ENCODE peak calls at places on chromosomes 11 and 22, in nine cellular contexts. U is WTC11, Z is body of pancreas, R is AG09309, A is fibroblast of lung, N is PC-9, C is PC-3, S is K562, G is HFF-Myc. X is an unnamed sample.
A peak's percentile ranks its signal among the peaks of the same experiment; 100 is the strongest.

GRCh38 chr11:22478169-22478568 is 140.0 kb downstream of the SLC17A6 start:
- DNase-seq in S (no peak), N (no peak), A (no peak), Z (no peak), C (no peak), R (no peak), G (no peak), U (no peak), X (no peak)

GRCh38 chr22:28005513-28005912 is 86.5 kb upstream of the PITPNB start:
- DNase-seq in A (no peak), R (no peak), N (no peak), U (no peak), G (no peak), C (no peak), Z (no peak), S (no peak), X (no peak)

GRCh38 chr11:87290304-87290922 is 252.7 kb downstream of the TMEM135 start:
- DNase-seq in N (peak; percentile 63), R (peak; percentile 25), G (peak; percentile 37), S (peak; percentile 41), U (no peak), C (peak; percentile 93), A (peak; percentile 45), Z (no peak), X (peak; percentile 11)

GRCh38 chr22:42281706-42282251 is 11.3 kb upstream of the TCF20 start:
- DNase-seq in A (no peak), R (no peak), C (no peak), G (no peak), U (no peak), S (no peak), Z (no peak), N (no peak), X (no peak)

GRCh38 chr22:50469377-50470305 is 5.2 kb downstream of the SBF1 start:
- DNase-seq in G (peak; percentile 25), R (no peak), Z (peak; percentile 47), C (peak; percentile 64), U (peak; percentile 51), A (peak; percentile 68), N (peak; percentile 90), S (peak; percentile 77), X (no peak)

GRCh38 chr11:45615182-45615792 is 50.1 kb downstream of the CHST1 start:
- DNase-seq in A (no peak), C (no peak), G (no peak), R (no peak), N (no peak), Z (no peak), U (no peak), S (no peak), X (no peak)

GRCh38 chr11:69922596-69923111 is 103.4 kb upstream of the FGF3 start:
- DNase-seq in S (no peak), A (no peak), G (no peak), U (no peak), N (no peak), Z (no peak), R (no peak), C (no peak), X (no peak)

GRCh38 chr22:39488563-39489083 is 13.5 kb upstream of the MIEF1 start:
- DNase-seq in U (no peak), Z (no peak), C (no peak), A (no peak), R (no peak), N (no peak), G (no peak), S (peak; percentile 87), X (no peak)

GRCh38 chr11:79374707-79375106 is 66.1 kb downstream of the TENM4 start:
- DNase-seq in N (no peak), U (no peak), G (no peak), S (no peak), C (no peak), A (no peak), R (no peak), Z (no peak), X (no peak)

GRCh38 chr11:79371724-79372123 is 69.1 kb downstream of the TENM4 start:
- DNase-seq in G (no peak), C (no peak), U (no peak), R (no peak), Z (no peak), N (no peak), A (no peak), S (no peak), X (no peak)

GRCh38 chr11:79369094-79369493 is 71.7 kb downstream of the TENM4 start:
- DNase-seq in Z (no peak), A (no peak), G (no peak), C (no peak), S (no peak), R (no peak), N (no peak), U (no peak), X (no peak)

GRCh38 chr11:79367844-79368243 is 73.0 kb downstream of the TENM4 start:
- DNase-seq in G (no peak), C (no peak), N (no peak), Z (no peak), A (no peak), U (no peak), R (no peak), S (no peak), X (no peak)

DNA sequence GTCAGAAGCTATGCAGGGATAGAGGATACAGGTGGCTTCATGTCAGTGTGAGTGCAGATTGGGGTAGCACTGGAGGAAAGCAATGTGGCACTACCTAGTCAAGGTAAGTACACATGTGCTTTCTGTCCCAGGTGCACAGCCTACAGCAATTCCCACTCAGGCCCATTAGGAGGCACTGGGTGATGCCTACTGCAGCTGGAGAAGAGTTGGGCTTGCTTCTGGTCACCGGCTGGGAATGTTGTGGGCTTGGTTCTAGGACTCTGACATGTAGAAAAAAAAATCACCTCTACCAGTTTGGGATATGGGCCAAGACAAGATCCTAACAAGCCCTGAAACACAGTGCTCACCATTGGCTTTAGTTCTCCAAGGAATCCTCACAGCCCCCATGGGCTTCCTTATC is 69.7 kb downstream of the TENM4 start:
- DNase-seq in G (no peak), A (peak; percentile 16), R (no peak), U (no peak), Z (no peak), N (no peak), S (no peak), C (no peak), X (no peak)
- TF ChIP-seq CTCF in G (no peak), A (no peak), R (peak; percentile 14), U (no peak), Z (no peak), N (no peak), S (no peak), C (no peak), X (no peak)

DNA sequence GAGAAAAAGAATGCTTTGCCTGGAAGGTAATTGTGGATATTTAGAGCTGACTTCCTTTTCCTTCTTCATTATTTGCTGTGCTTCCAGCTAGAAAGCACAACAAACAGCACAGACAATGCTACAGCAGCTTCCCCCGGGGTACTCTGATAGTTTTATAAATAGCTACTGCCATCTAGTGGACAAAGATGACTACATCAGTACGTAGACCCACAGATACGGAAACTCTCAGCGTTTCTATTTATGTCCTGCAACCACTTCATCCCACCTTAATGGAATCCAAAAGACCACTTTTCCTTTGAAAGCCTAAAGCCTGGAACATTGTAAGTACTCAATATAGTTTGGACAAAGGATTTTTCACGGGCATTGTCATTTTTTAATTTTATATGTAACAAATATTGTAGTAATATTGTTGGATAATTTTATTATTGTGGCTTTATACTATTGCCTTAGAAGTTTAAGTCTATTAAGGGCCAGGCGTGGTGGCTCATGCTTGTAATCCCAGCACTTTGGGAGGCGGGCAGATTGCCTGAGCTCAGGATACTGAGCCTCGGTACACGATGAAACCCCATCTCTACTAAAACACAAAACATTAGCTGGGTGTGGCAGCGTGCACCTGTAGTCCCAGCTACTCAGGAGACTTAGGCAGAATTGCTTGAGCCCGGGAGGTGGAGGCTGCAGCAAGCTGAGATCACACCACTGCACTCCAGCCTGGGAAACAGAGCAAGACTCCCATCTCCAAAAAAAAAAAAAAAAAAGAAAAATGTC is 7.5 kb downstream of the HSPA8 start:
- DNase-seq in U (no peak), C (peak; percentile 89), Z (no peak), G (no peak), N (peak; percentile 74), R (peak; percentile 28), A (peak; percentile 66), S (peak; percentile 72), X (peak; percentile 40)
- TF ChIP-seq CTCF in U (peak; percentile 52), C (peak; percentile 87), Z (peak; percentile 51), G (peak; percentile 59), N (peak; percentile 87), R (peak; percentile 62), A (peak; percentile 66), S (peak; percentile 64), X (peak; percentile 78)

DNA sequence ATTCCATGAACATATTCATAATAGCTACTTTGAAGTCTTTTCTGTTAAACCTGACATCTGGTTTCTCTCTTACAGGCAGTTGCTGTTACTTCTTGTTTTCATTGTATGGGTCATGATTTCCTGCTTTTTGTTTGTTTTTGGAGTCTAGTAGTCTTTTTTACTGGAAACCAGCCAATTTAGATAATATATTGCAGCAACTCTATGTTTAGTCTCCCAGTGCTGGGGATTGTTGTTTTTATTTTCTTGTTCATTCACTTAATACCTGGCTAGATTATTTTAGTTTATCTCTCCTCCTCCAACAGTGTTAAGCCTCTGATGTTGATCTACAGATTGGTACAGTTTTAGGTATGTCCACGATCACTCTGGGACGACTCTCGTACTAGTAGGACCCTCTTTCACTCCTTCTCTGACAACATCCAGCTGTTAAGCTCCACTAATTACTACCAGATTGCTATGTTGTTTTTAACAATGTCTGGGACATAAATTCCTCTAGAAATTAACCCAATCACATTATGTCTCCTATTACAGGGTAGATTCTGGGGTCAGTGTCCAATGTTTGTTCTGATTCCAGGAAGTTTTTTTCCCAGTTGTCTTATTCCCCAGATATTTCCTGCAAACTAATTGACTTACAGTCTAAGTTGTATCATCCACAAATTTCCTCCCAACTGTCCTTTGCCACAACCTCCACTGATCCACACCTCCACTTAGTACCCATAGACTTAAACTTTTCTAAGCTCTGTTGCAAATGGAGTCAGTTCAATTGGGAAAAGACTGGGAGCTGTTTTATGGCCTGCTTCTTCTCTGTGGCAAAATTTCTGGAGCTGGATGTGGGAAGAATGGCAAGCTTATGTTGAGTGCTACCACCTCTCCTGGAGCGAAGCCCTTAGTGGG is 1280.6 kb upstream of the CNTN5 start:
- DNase-seq in G (no peak), U (no peak), A (peak; percentile 49), Z (no peak), R (no peak), C (peak; percentile 10), N (no peak), S (no peak), X (no peak)
- TF ChIP-seq CTCF in G (no peak), U (no peak), A (no peak), Z (no peak), R (no peak), C (no peak), N (no peak), S (no peak), X (no peak)

DNA sequence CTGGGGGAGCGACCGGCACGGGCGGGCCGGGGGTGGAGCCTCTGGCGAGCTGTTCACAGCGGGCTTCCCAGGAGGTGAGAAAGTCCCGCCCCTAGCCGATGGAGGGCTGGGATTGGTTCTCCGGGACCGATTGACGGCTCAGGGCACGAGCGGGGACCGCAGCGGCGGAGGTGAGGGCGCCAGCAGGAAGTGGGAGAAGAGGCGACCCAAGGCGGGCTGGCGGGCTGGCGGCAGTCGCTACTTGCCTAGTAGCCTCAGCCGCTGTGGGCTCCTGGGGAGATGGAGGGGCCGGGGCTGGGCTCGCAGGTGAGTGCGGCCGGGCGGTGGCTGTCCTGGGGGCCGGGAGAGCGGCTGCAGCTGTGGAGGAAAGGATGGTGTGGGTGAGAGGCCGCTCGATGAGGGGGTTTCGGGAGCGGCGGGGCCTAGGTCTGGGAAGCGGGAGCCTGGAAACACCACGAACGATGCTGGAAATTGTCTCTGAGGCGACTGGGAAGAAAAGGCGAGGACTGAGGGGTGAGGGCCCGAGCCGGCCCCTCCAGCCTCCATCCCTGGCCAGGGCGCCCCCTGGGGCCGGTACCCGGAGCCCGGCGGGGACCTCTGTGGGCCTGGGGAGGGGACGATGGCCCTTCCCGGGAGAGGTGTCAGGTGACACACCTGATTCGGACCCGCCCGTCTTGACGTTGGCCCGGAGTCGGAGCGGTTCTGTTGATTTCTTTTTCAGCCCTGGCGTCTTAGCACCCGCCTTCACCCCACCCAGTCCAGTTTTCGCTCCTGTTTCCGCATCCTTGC is at the start of gene ZDHHC13:
- DNase-seq in A (peak; percentile 89), C (peak; percentile 95), N (peak; percentile 91), G (peak; percentile 44), R (peak; percentile 43), Z (peak; percentile 96), S (peak; percentile 98), U (peak; percentile 98), X (peak; percentile 97)
- TF ChIP-seq CTCF in A (peak; percentile 40), C (peak; percentile 62), N (peak; percentile 67), G (peak; percentile 44), R (peak; percentile 69), Z (no peak), S (peak; percentile 55), U (no peak), X (peak; percentile 19)